ENCODE peak calls at places on chromosome 20, in ten cellular contexts. B, W, Y, R, I, X, S, P, L and G are unnamed samples.

GRCh38 chr20:36941403-36941835 is 10.1 kb downstream of the SAMHD1 start:
- DNase-seq in X (no peak), Y (peak), S (no peak), I (no peak), P (no peak), W (no peak), L (no peak), B (no peak), R (no peak), G (no peak)

GRCh38 chr20:36093804-36094145 is 60.8 kb upstream of the EPB41L1 start:
- DNase-seq in R (no peak), P (no peak), X (no peak), Y (no peak), L (no peak), B (no peak), I (no peak), S (no peak), W (no peak), G (no peak)

GRCh38 chr20:39136145-39136544 is 174.0 kb downstream of the DHX35 start:
- DNase-seq in B (no peak), W (no peak), R (no peak), S (no peak), P (no peak), Y (no peak), X (no peak), L (no peak), I (no peak), G (no peak)

GRCh38 chr20:18543932-18544331 is 23.3 kb upstream of the SMIM26 start:
- DNase-seq in I (peak), R (no peak), Y (no peak), X (no peak), L (peak), W (peak), P (no peak), S (no peak), B (no peak), G (no peak)

GRCh38 chr20:58141971-58142842 is 86.2 kb downstream of the ANKRD60 start:
- DNase-seq in W (no peak), L (no peak), I (no peak), Y (no peak), R (no peak), X (no peak), P (no peak), S (no peak), B (no peak), G (no peak)

GRCh38 chr20:12762725-12763124 is 246.0 kb upstream of the SPTLC3 start:
- DNase-seq in R (no peak), I (no peak), P (no peak), B (no peak), L (peak), S (no peak), X (no peak), W (no peak), Y (no peak), G (no peak)

GRCh38 chr20:58361549-58361948 is 27.5 kb upstream of the VAPB start:
- DNase-seq in Y (no peak), S (no peak), L (no peak), W (no peak), X (no peak), I (no peak), R (peak), P (no peak), B (no peak), G (no peak)

GRCh38 chr20:22381812-22382416 is 202.5 kb downstream of the FOXA2 start:
- DNase-seq in L (no peak), P (no peak), R (no peak), W (no peak), I (no peak), B (no peak), S (no peak), X (no peak), Y (no peak), G (no peak)

GRCh38 chr20:24102290-24102689 is 113.7 kb upstream of the GGTLC1 start:
- DNase-seq in B (no peak), R (no peak), Y (no peak), X (peak), P (no peak), W (no peak), L (no peak), S (peak), I (no peak), G (peak)

GRCh38 chr20:60926831-60927230 is 325.2 kb upstream of the CDH4 start:
- DNase-seq in W (no peak), Y (no peak), R (no peak), B (no peak), I (no peak), L (no peak), X (no peak), S (no peak), P (no peak), G (no peak)

GRCh38 chr20:43550456-43550855 is 8.4 kb upstream of the SGK2 start:
- DNase-seq in B (no peak), R (no peak), X (no peak), W (no peak), S (no peak), P (no peak), I (no peak), Y (no peak), L (no peak), G (no peak)

GRCh38 chr20:34544109-34544793 is 14.3 kb upstream of the MAP1LC3A start:
- DNase-seq in W (no peak), B (no peak), Y (no peak), R (no peak), I (no peak), P (no peak), S (no peak), X (no peak), L (no peak), G (no peak)
- H3K4me3 ChIP-seq in W (no peak), B (peak), Y (no peak), R (no peak), I (no peak), P (no peak), S (no peak), X (no peak), L (no peak), G (no peak)

GRCh38 chr20:1265226-1265915 is 723 bp upstream of the SNPH start:
- DNase-seq in Y (no peak), S (no peak), I (no peak), R (peak), X (no peak), W (no peak), P (no peak), B (peak), L (no peak), G (no peak)
- H3K4me3 ChIP-seq in Y (peak), S (peak), I (no peak), R (peak), X (peak), W (peak), P (peak), B (peak), L (peak), G (peak)

GRCh38 chr20:62126141-62126540 is 3.9 kb downstream of the LSM14B start:
- DNase-seq in Y (no peak), I (no peak), L (no peak), W (no peak), R (no peak), B (no peak), P (no peak), S (no peak), X (no peak), G (no peak)

GRCh38 chr20:62122659-62123449 is 579 bp downstream of the LSM14B start:
- DNase-seq in B (no peak), R (no peak), X (peak), L (peak), S (no peak), W (peak), I (peak), Y (peak), P (peak), G (no peak)

GRCh38 chr20:62120990-62121775 is 1.1 kb upstream of the LSM14B start:
- DNase-seq in Y (no peak), I (no peak), R (no peak), L (no peak), W (no peak), S (peak), P (peak), B (peak), X (no peak), G (no peak)

GRCh38 chr20:62121776-62122658 is at the start of gene LSM14B:
- DNase-seq in I (peak), S (peak), Y (peak), B (peak), X (peak), R (peak), L (peak), W (peak), P (peak), G (peak)

GRCh38 chr20:62123450-62124118 is 1.3 kb downstream of the LSM14B start:
- DNase-seq in S (no peak), X (no peak), Y (no peak), R (peak), B (no peak), L (no peak), W (no peak), P (peak), I (no peak), G (no peak)
- H3K4me3 ChIP-seq in S (peak), X (peak), Y (peak), R (peak), B (peak), L (peak), W (peak), P (peak), I (peak), G (peak)

GRCh38 chr20:9515211-9515580 is 806 bp downstream of the LAMP5 start:
- DNase-seq in S (no peak), R (no peak), L (no peak), P (no peak), X (peak), Y (no peak), B (peak), I (no peak), W (no peak), G (no peak)

GRCh38 chr20:9516658-9516987 is 2.2 kb downstream of the LAMP5 start:
- DNase-seq in L (no peak), R (no peak), Y (no peak), P (no peak), X (peak), I (no peak), B (peak), S (no peak), W (no peak), G (no peak)

GRCh38 chr20:9515761-9516657 is 1.6 kb downstream of the LAMP5 start:
- DNase-seq in B (peak), X (peak), P (peak), Y (no peak), I (no peak), R (peak), S (no peak), W (no peak), L (no peak), G (no peak)

GRCh38 chr20:9514461-9515210 is at the start of gene LAMP5:
- DNase-seq in R (peak), B (peak), L (no peak), S (no peak), P (no peak), Y (no peak), W (peak), I (no peak), X (peak), G (no peak)

GRCh38 chr20:9514072-9514460 is 324 bp upstream of the LAMP5 start:
- DNase-seq in R (no peak), P (no peak), W (no peak), X (no peak), L (no peak), I (no peak), S (no peak), Y (no peak), B (peak), G (no peak)
- H3K4me3 ChIP-seq in R (no peak), P (no peak), W (no peak), X (peak), L (peak), I (no peak), S (no peak), Y (no peak), B (no peak), G (no peak)

GRCh38 chr20:33105336-33105924 is 26.0 kb downstream of the BPIFB4 start:
- DNase-seq in L (no peak), Y (no peak), R (no peak), X (no peak), S (no peak), B (no peak), P (peak), I (no peak), W (no peak), G (no peak)
- H3K4me3 ChIP-seq in L (no peak), Y (no peak), R (no peak), X (no peak), S (no peak), B (no peak), P (no peak), I (no peak), W (no peak), G (no peak)

GRCh38 chr20:4610871-4611270 is 110.8 kb upstream of the PRND start:
- DNase-seq in I (no peak), S (no peak), Y (no peak), X (no peak), L (no peak), W (no peak), P (no peak), R (no peak), B (peak), G (no peak)

GRCh38 chr20:4609511-4609910 is 112.2 kb upstream of the PRND start:
- DNase-seq in Y (no peak), W (no peak), S (no peak), X (no peak), L (no peak), P (no peak), R (no peak), I (no peak), B (peak), G (no peak)

GRCh38 chr20:4617019-4617418 is 104.7 kb upstream of the PRND start:
- DNase-seq in R (no peak), L (no peak), B (no peak), W (no peak), X (no peak), Y (no peak), S (no peak), P (no peak), I (no peak), G (no peak)

GRCh38 chr20:4613718-4614620 is 107.7 kb upstream of the PRND start:
- DNase-seq in R (peak), X (peak), W (peak), L (peak), I (peak), B (peak), P (peak), Y (no peak), S (peak), G (peak)

GRCh38 chr20:4613184-4613583 is 108.5 kb upstream of the PRND start:
- DNase-seq in W (no peak), L (no peak), I (no peak), B (no peak), P (peak), R (peak), X (no peak), S (no peak), Y (no peak), G (no peak)
- H3K4me3 ChIP-seq in W (no peak), L (no peak), I (no peak), B (no peak), P (no peak), R (no peak), X (peak), S (no peak), Y (no peak), G (no peak)

DNA sequence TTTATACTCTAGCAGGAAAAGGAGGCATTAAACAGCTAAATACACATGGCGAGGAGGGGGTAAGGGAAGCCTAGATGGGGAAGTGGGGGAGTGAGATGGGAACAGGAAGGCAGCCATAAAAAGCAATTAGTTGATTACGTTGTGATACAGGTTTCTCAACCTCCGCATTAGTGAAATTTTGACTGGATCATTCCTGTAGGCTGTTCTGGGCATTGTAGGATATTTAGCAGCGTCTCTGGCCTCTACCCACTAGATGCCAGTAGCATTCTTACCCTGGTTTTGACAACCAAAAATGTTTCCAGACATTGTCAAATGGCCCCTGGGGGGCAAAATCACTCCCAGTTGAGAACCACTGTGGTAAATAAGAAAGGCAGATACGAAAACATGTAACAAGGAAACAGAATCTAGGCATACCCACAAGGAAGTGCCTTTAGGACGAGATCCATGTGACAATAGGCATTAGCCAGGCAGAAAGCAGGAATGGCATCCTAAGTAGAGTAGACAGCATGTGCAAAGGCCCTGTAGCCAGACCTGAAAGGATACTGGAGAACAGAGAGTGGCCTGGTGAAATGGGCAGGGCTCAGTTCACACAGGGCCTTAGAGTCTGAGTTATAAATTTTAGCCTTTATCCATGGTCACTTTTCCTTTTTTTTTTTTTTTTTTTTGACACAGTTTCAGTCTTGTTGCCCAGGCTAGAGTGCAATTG is 25.8 kb upstream of the PTPN1 start:
- DNase-seq in B (no peak), W (no peak), X (no peak), I (no peak), P (peak), R (no peak), Y (no peak), L (no peak), S (no peak), G (no peak)
- H3K4me3 ChIP-seq in B (peak), W (peak), X (no peak), I (no peak), P (peak), R (peak), Y (peak), L (peak), S (no peak), G (peak)

DNA sequence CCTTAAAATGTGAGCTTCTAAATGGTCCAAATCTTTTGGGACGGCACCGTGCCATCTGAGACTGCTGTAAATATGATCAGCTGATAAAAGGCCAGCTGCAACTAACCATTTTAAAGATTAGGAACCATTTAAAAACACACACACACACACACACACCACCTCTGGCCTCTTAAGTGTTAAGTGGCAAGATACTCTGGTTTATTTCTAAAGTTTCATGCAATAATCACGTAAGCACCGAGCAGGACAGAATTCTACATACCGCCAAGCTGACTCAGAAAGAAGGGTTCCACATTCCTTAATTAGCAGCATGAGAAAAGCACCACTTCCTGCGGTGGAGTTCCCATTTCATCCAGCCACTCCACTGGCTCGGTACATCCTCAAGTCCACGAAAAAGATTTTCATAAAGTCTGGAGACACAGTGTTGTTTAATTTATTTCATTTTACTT is 17.8 kb upstream of the ZNF217 start:
- DNase-seq in B (no peak), W (no peak), R (peak), Y (no peak), S (peak), P (peak), L (no peak), X (peak), I (peak), G (no peak)
- H3K4me3 ChIP-seq in B (no peak), W (no peak), R (no peak), Y (no peak), S (peak), P (no peak), L (no peak), X (peak), I (no peak), G (no peak)

GRCh38 chr20:62355527-62356142 is 11.5 kb downstream of the LAMA5 start:
- DNase-seq in X (no peak), R (peak), L (peak), P (peak), S (peak), Y (no peak), I (no peak), B (no peak), W (peak), G (no peak)
- H3K4me3 ChIP-seq in X (no peak), R (no peak), L (peak), P (no peak), S (peak), Y (no peak), I (no peak), B (peak), W (peak), G (no peak)